ENCODE peak calls at places on chromosomes 7 and 10, in nine cellular contexts. V, A, L, E, D, C, R, J and Y are unnamed samples.

GRCh38 chr10:119131512-119132240 is 27.8 kb downstream of the DENND10 start:
- DNase-seq in V (no peak), A (no peak), L (no peak), E (no peak), D (peak), C (no peak), R (no peak), J (no peak), Y (no peak)

GRCh38 chr7:24870766-24871165 is 109.2 kb downstream of the OSBPL3 start:
- DNase-seq in V (no peak), A (no peak), L (no peak), E (no peak), D (no peak), C (no peak), R (no peak), J (no peak), Y (no peak)

GRCh38 chr7:151769189-151769821 is 107.6 kb downstream of the PRKAG2 start:
- DNase-seq in V (no peak), A (no peak), L (peak), E (no peak), D (peak), C (no peak), R (no peak), J (no peak), Y (no peak)

GRCh38 chr10:116269612-116270011 is 3.4 kb downstream of the GFRA1 start:
- DNase-seq in V (no peak), A (no peak), L (no peak), E (no peak), D (no peak), C (peak), R (no peak), J (no peak), Y (no peak)

GRCh38 chr7:74665296-74665938 is 7.9 kb downstream of the GTF2I start:
- DNase-seq in V (no peak), A (no peak), L (no peak), E (no peak), D (no peak), C (no peak), R (no peak), J (no peak), Y (no peak)

GRCh38 chr10:56605043-56605442 is 244.0 kb upstream of the ZWINT start:
- DNase-seq in V (no peak), A (no peak), L (no peak), E (no peak), D (no peak), C (no peak), R (no peak), J (no peak), Y (peak)

GRCh38 chr7:34734786-34735185 is 76.8 kb downstream of the NPSR1 start:
- DNase-seq in V (no peak), A (no peak), L (no peak), E (no peak), D (no peak), C (no peak), R (no peak), J (no peak), Y (no peak)

GRCh38 chr7:124764071-124764846 is 1.3 kb downstream of the GPR37 start:
- DNase-seq in V (no peak), A (no peak), L (no peak), E (peak), D (no peak), C (no peak), R (no peak), J (no peak), Y (no peak)

GRCh38 chr10:15361131-15361530 is 10.0 kb downstream of the FAM171A1 start:
- DNase-seq in V (no peak), A (no peak), L (no peak), E (no peak), D (no peak), C (no peak), R (no peak), J (no peak), Y (no peak)

GRCh38 chr7:926061-927030 is 28.1 kb downstream of the ADAP1 start:
- DNase-seq in V (no peak), A (no peak), L (no peak), E (no peak), D (no peak), C (no peak), R (no peak), J (no peak), Y (peak)

GRCh38 chr10:27319752-27320561 is 79.4 kb upstream of the ACBD5 start:
- DNase-seq in V (peak), A (peak), L (no peak), E (peak), D (peak), C (peak), R (peak), J (peak), Y (peak)

GRCh38 chr10:12484945-12485805 is 135.8 kb downstream of the CAMK1D start:
- DNase-seq in V (no peak), A (no peak), L (peak), E (no peak), D (peak), C (no peak), R (no peak), J (no peak), Y (peak)

GRCh38 chr7:143416565-143417149 is 8.0 kb upstream of the EPHA1 start:
- DNase-seq in V (no peak), A (no peak), L (no peak), E (no peak), D (peak), C (no peak), R (no peak), J (no peak), Y (peak)

DNA sequence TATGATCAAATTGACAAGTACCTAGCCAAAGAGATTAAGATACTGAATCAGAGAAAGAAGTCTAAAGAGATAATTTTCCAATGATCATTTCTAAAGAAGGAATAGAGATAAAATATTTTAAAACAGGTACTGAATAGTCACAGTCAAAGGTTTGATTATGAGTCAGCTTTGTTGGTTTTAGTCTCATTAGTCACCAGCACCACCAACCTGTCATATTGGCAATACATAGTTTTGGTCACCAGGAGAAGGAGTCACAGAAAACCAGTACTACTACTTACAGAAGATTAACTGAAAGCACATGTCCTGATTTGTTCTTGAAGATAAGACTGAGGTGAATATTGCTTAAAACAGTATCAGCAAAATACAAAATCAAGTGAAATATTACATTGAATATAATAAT is 34.6 kb downstream of the ZEB1 start:
- DNase-seq in V (peak), A (no peak), L (no peak), E (no peak), D (peak), C (no peak), R (no peak), J (peak), Y (peak)
- TF ChIP-seq CTCF in V (no peak), A (no peak), L (peak), E (no peak), D (no peak), C (no peak), R (no peak), J (peak), Y (no peak)

GRCh38 chr10:123836418-123837145 is 55.0 kb downstream of the CPXM2 start:
- DNase-seq in V (no peak), A (no peak), L (no peak), E (no peak), D (no peak), C (no peak), R (no peak), J (no peak), Y (no peak)

GRCh38 chr10:123835575-123835974 is 56.0 kb downstream of the CPXM2 start:
- DNase-seq in V (no peak), A (no peak), L (no peak), E (no peak), D (peak), C (no peak), R (no peak), J (no peak), Y (no peak)

GRCh38 chr10:123833170-123833850 is 58.3 kb downstream of the CPXM2 start:
- DNase-seq in V (no peak), A (no peak), L (no peak), E (no peak), D (no peak), C (no peak), R (no peak), J (no peak), Y (no peak)

DNA sequence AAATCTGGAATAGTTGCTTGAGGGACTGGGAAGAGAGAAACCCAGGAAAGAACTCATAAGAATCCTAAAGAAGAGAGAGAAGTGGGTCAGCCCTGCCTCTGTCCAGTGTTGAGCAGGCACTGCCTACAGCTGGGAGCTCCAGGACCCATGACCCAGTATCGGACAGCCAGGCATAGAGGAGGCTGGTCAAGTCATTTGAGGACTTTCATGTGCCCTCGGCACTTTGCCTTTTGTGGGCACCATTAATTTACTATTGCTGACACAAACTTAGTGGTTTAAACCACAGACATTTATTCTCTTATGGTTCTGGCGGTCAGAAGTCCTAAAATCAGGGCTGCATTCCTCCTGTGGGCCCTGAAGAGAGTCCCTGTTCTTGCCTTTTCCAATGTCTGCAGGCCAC is 60.3 kb downstream of the CPXM2 start:
- DNase-seq in V (no peak), A (no peak), L (no peak), E (no peak), D (no peak), C (no peak), R (no peak), J (no peak), Y (no peak)
- TF ChIP-seq CTCF in V (no peak), A (no peak), L (no peak), E (no peak), D (no peak), C (no peak), R (no peak), J (no peak), Y (no peak)

GRCh38 chr10:127694580-127695193 is 42.3 kb upstream of the FOXI2 start:
- DNase-seq in V (no peak), A (no peak), L (no peak), E (peak), D (peak), C (no peak), R (no peak), J (peak), Y (peak)
- TF ChIP-seq CTCF in V (no peak), A (no peak), L (no peak), E (peak), D (peak), C (no peak), R (no peak), J (peak), Y (peak)

DNA sequence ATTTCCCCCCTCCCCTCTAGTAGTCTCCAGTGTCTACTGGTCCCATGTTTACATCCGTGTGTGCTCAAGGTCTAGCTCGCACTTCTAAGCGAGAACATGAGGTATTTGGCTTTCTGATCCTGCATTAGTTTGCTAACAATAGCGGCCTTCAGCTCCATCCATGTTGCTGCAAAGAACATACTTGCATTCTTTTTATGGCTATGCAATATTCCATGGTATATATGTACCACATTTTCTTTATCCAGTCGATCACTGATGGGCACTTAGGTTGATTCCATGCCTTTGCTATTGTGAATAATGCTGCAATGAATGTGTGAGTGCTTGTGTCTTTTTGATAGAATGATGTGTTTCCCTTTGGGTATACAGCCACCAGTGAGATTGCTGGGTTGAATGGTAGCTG is 160.6 kb downstream of the SFMBT2 start:
- DNase-seq in V (no peak), A (no peak), L (no peak), E (no peak), D (no peak), C (no peak), R (no peak), J (no peak), Y (no peak)
- TF ChIP-seq CTCF in V (no peak), A (no peak), L (no peak), E (no peak), D (no peak), C (no peak), R (no peak), J (no peak), Y (no peak)

GRCh38 chr7:128939861-128940410 is 2.2 kb downstream of the IRF5 start:
- DNase-seq in V (no peak), A (no peak), L (no peak), E (no peak), D (peak), C (no peak), R (no peak), J (no peak), Y (no peak)
- TF ChIP-seq CTCF in V (no peak), A (no peak), L (no peak), E (no peak), D (peak), C (no peak), R (no peak), J (no peak), Y (no peak)

GRCh38 chr10:91339729-91340128 is 70.4 kb upstream of the HECTD2 start:
- DNase-seq in V (no peak), A (no peak), L (no peak), E (no peak), D (no peak), C (no peak), R (no peak), J (no peak), Y (no peak)

GRCh38 chr10:91343010-91343409 is 67.1 kb upstream of the HECTD2 start:
- DNase-seq in V (no peak), A (no peak), L (no peak), E (no peak), D (no peak), C (no peak), R (no peak), J (no peak), Y (no peak)

GRCh38 chr10:91344117-91344856 is 65.9 kb upstream of the HECTD2 start:
- DNase-seq in V (no peak), A (no peak), L (no peak), E (no peak), D (no peak), C (no peak), R (no peak), J (no peak), Y (no peak)

GRCh38 chr10:91345716-91346115 is 64.4 kb upstream of the HECTD2 start:
- DNase-seq in V (no peak), A (no peak), L (no peak), E (no peak), D (no peak), C (no peak), R (no peak), J (no peak), Y (no peak)

GRCh38 chr10:91340613-91341362 is 69.4 kb upstream of the HECTD2 start:
- DNase-seq in V (peak), A (peak), L (no peak), E (no peak), D (no peak), C (no peak), R (no peak), J (peak), Y (no peak)
- TF ChIP-seq CTCF in V (no peak), A (no peak), L (no peak), E (no peak), D (no peak), C (no peak), R (no peak), J (no peak), Y (no peak)

DNA sequence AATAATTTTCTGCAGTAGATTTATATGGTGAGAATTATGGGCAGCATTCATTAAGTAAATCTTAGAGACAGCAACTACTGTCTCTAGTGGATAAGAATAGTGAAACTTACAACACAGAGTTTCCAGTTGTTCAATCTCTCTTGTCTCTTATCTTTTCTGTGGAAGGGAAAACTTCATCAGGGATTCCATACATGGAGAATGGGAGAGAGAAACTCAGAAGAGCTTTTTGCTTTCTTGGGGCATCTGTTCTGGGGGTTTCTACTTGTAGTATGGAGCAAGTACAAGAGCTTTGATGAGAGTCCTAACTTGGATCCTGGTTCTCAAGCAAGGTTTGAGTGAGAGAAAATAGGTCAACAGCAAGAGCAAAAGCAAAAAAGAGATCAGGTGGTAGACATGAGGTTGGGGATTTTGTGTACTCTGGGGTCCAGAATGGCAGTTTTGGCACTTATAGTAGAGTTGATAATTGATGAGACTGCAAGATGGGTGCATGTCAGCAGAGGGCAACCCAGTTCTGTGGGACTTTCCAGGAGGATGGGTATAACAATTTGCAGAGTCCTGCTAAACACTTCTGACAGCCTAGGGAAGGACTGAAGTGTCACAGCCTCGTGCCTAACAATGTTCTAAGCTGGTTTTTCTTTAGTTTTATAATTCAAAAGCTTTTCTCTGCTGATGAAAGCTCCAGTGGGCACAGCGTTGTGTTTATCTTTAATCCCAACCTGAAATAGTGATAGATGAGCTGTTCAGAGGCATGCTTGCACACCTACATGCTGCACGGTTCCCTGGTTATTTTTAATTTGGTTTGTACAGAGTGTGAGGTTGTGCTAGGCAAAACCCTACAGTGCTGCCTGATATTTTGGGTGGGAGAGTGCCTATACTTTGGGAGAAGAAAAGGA is 32.0 kb upstream of the STRIP2 start:
- DNase-seq in V (no peak), A (no peak), L (no peak), E (no peak), D (peak), C (no peak), R (no peak), J (no peak), Y (no peak)
- TF ChIP-seq CTCF in V (peak), A (no peak), L (no peak), E (no peak), D (no peak), C (no peak), R (no peak), J (peak), Y (no peak)

DNA sequence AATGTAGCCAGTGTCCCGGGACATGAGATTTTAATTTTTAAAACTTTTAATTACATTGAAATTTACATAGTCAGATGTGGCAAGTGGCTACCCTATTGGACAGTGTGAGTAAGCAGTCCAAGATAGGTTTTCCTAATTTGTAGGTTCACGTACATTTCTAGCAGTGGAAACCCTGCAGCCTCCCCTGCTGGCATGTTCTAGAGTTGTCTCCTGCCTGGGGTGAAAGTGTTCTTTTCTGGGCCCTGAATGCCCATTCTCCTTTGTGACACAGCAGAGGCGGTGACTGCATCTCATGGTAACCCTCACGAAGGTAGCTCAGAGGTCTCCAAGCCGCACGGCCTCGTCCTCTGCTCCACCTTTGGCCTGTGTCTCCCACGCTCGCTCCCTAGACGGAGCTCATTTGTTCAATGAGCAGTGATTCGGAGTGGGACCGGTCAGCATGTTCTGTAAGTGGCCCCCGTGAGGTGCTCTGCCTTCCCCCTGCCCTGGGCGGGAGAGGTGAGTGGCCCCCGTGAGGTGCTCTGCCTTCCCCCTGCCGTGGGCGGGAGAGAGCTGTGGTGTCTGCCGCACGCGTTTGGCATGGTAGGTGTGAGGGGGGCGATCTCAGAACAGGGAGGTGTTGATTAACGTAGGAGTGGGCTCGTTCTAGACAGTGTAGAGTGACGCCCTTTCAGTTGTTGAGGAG is 18.0 kb downstream of the WDR37 start:
- DNase-seq in V (no peak), A (no peak), L (no peak), E (no peak), D (no peak), C (no peak), R (no peak), J (no peak), Y (no peak)
- TF ChIP-seq CTCF in V (no peak), A (no peak), L (no peak), E (no peak), D (no peak), C (no peak), R (no peak), J (no peak), Y (no peak)

GRCh38 chr10:30558411-30558810 is 71.1 kb downstream of the LYZL2 start:
- DNase-seq in V (no peak), A (no peak), L (no peak), E (no peak), D (no peak), C (no peak), R (no peak), J (no peak), Y (no peak)

GRCh38 chr10:30557884-30558283 is 71.7 kb downstream of the LYZL2 start:
- DNase-seq in V (no peak), A (no peak), L (no peak), E (no peak), D (no peak), C (no peak), R (peak), J (no peak), Y (no peak)

GRCh38 chr10:30554443-30554831 is 75.1 kb downstream of the LYZL2 start:
- DNase-seq in V (no peak), A (no peak), L (no peak), E (no peak), D (no peak), C (no peak), R (no peak), J (no peak), Y (no peak)

GRCh38 chr10:30555465-30555864 is 74.1 kb downstream of the LYZL2 start:
- DNase-seq in V (no peak), A (no peak), L (no peak), E (no peak), D (no peak), C (no peak), R (no peak), J (no peak), Y (no peak)

DNA sequence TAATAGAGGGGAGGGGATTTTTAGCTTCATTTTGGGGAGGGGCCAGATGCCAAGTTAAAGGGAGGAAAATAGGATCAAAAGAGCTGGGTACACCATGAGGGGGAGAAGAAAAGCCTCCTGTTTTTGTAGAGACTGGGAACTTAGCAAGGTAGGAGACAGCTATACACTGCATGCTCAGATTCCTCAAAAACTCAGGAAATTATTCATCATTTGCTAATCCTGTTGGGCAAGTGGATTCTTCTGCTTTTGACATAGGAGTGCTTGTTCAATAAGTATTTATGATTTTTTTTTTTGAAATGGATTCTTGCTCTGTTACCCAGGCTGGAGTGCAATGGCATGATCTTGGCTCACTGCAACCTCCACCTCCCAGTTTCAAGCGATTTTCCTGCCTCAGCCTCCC is 73.4 kb downstream of the LYZL2 start:
- DNase-seq in V (no peak), A (no peak), L (no peak), E (no peak), D (no peak), C (no peak), R (no peak), J (no peak), Y (no peak)
- TF ChIP-seq CTCF in V (no peak), A (no peak), L (no peak), E (no peak), D (no peak), C (no peak), R (no peak), J (no peak), Y (no peak)